ENCODE peak calls at places on chromosome 11, in five cellular contexts. E, U, H, R and N are unnamed samples.

GRCh38 chr11:117930208-117930570 is 987 bp upstream of the TMPRSS13 start:
- DNase-seq in E (no peak), U (no peak), H (no peak), R (no peak), N (no peak)

GRCh38 chr11:2387266-2387982 is 10.3 kb downstream of the CD81 start:
- DNase-seq in E (no peak), U (no peak), H (peak), R (peak), N (no peak)

GRCh38 chr11:101444851-101445250 is 139.0 kb downstream of the TRPC6 start:
- DNase-seq in E (no peak), U (no peak), H (no peak), R (no peak), N (no peak)

GRCh38 chr11:72678524-72678923 is 4.3 kb upstream of the PDE2A start:
- DNase-seq in E (no peak), U (no peak), H (no peak), R (no peak), N (no peak)

GRCh38 chr11:102144357-102145342 is 34.4 kb downstream of the YAP1 start:
- DNase-seq in E (no peak), U (peak), H (no peak), R (no peak), N (no peak)

GRCh38 chr11:69926376-69927050 is 107.3 kb upstream of the FGF3 start:
- DNase-seq in E (no peak), U (no peak), H (no peak), R (no peak), N (no peak)

GRCh38 chr11:40291304-40292100 is 1168.0 kb downstream of the LRRC4C start:
- DNase-seq in E (no peak), U (no peak), H (no peak), R (peak), N (no peak)

GRCh38 chr11:19419813-19420212 is 179.1 kb upstream of the E2F8 start:
- DNase-seq in E (no peak), U (no peak), H (no peak), R (no peak), N (no peak)